ENCODE peak calls at places on chromosomes 7 and 10, in nine cellular contexts. One of them, this sample, is unnamed. For H3K27me3, the result is how much of the 10 kb centered on the place peaks cover.

GRCh38 chr10:13613519-13613918 is 26.8 kb downstream of the PRPF18 start:
- DNase-seq in transverse colon: no peak
- DNase-seq in spleen: no peak
- DNase-seq in stomach: no peak
- DNase-seq in vagina: no peak
- DNase-seq in upper lobe of left lung: no peak
- DNase-seq in Panc1: no peak
- DNase-seq in HCT116: no peak
- DNase-seq in HepG2: no peak
- DNase-seq in this sample: peak

GRCh38 chr7:66930341-66930740 is 9.3 kb downstream of the TMEM248 start:
- DNase-seq in vagina: no peak
- DNase-seq in transverse colon: no peak
- DNase-seq in upper lobe of left lung: no peak
- DNase-seq in HCT116: peak
- DNase-seq in Panc1: no peak
- DNase-seq in HepG2: no peak
- DNase-seq in stomach: no peak
- DNase-seq in spleen: no peak
- DNase-seq in this sample: no peak

GRCh38 chr7:92988051-92988450 is 129.7 kb downstream of the SAMD9 start:
- DNase-seq in upper lobe of left lung: no peak
- DNase-seq in transverse colon: no peak
- DNase-seq in Panc1: no peak
- DNase-seq in spleen: no peak
- DNase-seq in HepG2: peak
- DNase-seq in HCT116: peak
- DNase-seq in stomach: no peak
- DNase-seq in vagina: no peak
- DNase-seq in this sample: peak

GRCh38 chr7:17846935-17847334 is 93.4 kb downstream of the SNX13 start:
- DNase-seq in stomach: no peak
- DNase-seq in Panc1: no peak
- DNase-seq in spleen: no peak
- DNase-seq in HCT116: no peak
- DNase-seq in transverse colon: no peak
- DNase-seq in vagina: no peak
- DNase-seq in HepG2: no peak
- DNase-seq in upper lobe of left lung: no peak
- DNase-seq in this sample: no peak

GRCh38 chr7:107002131-107002803 is 42.2 kb upstream of the PRKAR2B start:
- DNase-seq in Panc1: no peak
- DNase-seq in stomach: no peak
- DNase-seq in upper lobe of left lung: no peak
- DNase-seq in HepG2: no peak
- DNase-seq in HCT116: no peak
- DNase-seq in transverse colon: no peak
- DNase-seq in spleen: no peak
- DNase-seq in vagina: no peak
- DNase-seq in this sample: no peak

GRCh38 chr7:45082031-45082830 is 6.5 kb downstream of the NACAD start:
- DNase-seq in spleen: no peak
- DNase-seq in vagina: no peak
- DNase-seq in HepG2: no peak
- DNase-seq in stomach: no peak
- DNase-seq in upper lobe of left lung: no peak
- DNase-seq in Panc1: no peak
- DNase-seq in transverse colon: no peak
- DNase-seq in HCT116: no peak
- DNase-seq in this sample: no peak

GRCh38 chr10:131818510-131819234 is 82.1 kb upstream of the PPP2R2D start:
- DNase-seq in vagina: peak
- DNase-seq in upper lobe of left lung: no peak
- DNase-seq in Panc1: no peak
- DNase-seq in transverse colon: no peak
- DNase-seq in stomach: peak
- DNase-seq in HepG2: no peak
- DNase-seq in HCT116: no peak
- DNase-seq in spleen: no peak
- DNase-seq in this sample: no peak

GRCh38 chr10:86449926-86450558 is 71.5 kb downstream of the WAPL start:
- DNase-seq in stomach: no peak
- DNase-seq in HCT116: no peak
- DNase-seq in vagina: no peak
- DNase-seq in HepG2: no peak
- DNase-seq in spleen: no peak
- DNase-seq in Panc1: no peak
- DNase-seq in upper lobe of left lung: no peak
- DNase-seq in transverse colon: no peak
- DNase-seq in this sample: no peak

GRCh38 chr10:78974409-78975317 is 94.1 kb upstream of the ZMIZ1 start:
- DNase-seq in transverse colon: peak
- DNase-seq in HepG2: peak
- DNase-seq in vagina: no peak
- DNase-seq in upper lobe of left lung: peak
- DNase-seq in HCT116: peak
- DNase-seq in stomach: peak
- DNase-seq in spleen: no peak
- DNase-seq in Panc1: peak
- DNase-seq in this sample: peak

GRCh38 chr10:109866168-109866994 is 56.9 kb downstream of the XPNPEP1 start:
- DNase-seq in stomach: no peak
- DNase-seq in upper lobe of left lung: no peak
- DNase-seq in vagina: peak
- DNase-seq in spleen: no peak
- DNase-seq in Panc1: no peak
- DNase-seq in transverse colon: no peak
- DNase-seq in HepG2: no peak
- DNase-seq in HCT116: peak
- DNase-seq in this sample: no peak

GRCh38 chr10:78203915-78204818 is 170.5 kb downstream of the RPS24 start:
- DNase-seq in spleen: no peak
- DNase-seq in HepG2: peak
- DNase-seq in vagina: no peak
- DNase-seq in upper lobe of left lung: no peak
- DNase-seq in HCT116: no peak
- DNase-seq in stomach: no peak
- DNase-seq in Panc1: no peak
- DNase-seq in transverse colon: no peak
- DNase-seq in this sample: no peak

GRCh38 chr10:36256905-36257304 is 614.8 kb upstream of the FZD8 start:
- DNase-seq in stomach: no peak
- DNase-seq in Panc1: no peak
- DNase-seq in HepG2: no peak
- DNase-seq in HCT116: no peak
- DNase-seq in vagina: no peak
- DNase-seq in transverse colon: no peak
- DNase-seq in spleen: no peak
- DNase-seq in upper lobe of left lung: no peak
- DNase-seq in this sample: no peak

GRCh38 chr7:116591202-116592040 is 66.6 kb downstream of the CAV1 start:
- DNase-seq in HCT116: peak
- DNase-seq in spleen: no peak
- DNase-seq in upper lobe of left lung: no peak
- DNase-seq in stomach: no peak
- DNase-seq in transverse colon: no peak
- DNase-seq in vagina: no peak
- DNase-seq in HepG2: no peak
- DNase-seq in Panc1: peak
- DNase-seq in this sample: no peak

GRCh38 chr7:102992820-102993531 is 80.2 kb downstream of the LRRC17 start:
- DNase-seq in Panc1: peak
- DNase-seq in HepG2: peak
- DNase-seq in spleen: no peak
- DNase-seq in stomach: no peak
- DNase-seq in transverse colon: no peak
- DNase-seq in vagina: no peak
- DNase-seq in upper lobe of left lung: no peak
- DNase-seq in HCT116: peak
- DNase-seq in this sample: no peak
- TF ChIP-seq POLR2AphosphoS5 in Panc1: peak
- TF ChIP-seq POLR2AphosphoS5 in HepG2: no peak
- TF ChIP-seq POLR2AphosphoS5 in spleen: no peak
- TF ChIP-seq POLR2AphosphoS5 in stomach: peak
- TF ChIP-seq POLR2AphosphoS5 in transverse colon: no peak
- TF ChIP-seq POLR2AphosphoS5 in vagina: no peak
- TF ChIP-seq POLR2AphosphoS5 in upper lobe of left lung: no peak
- TF ChIP-seq POLR2AphosphoS5 in HCT116: peak
- TF ChIP-seq POLR2AphosphoS5 in this sample: peak

GRCh38 chr10:103123282-103124033 is 69.6 kb downstream of the NT5C2 start:
- DNase-seq in stomach: no peak
- DNase-seq in Panc1: no peak
- DNase-seq in HepG2: no peak
- DNase-seq in spleen: no peak
- DNase-seq in vagina: no peak
- DNase-seq in transverse colon: no peak
- DNase-seq in HCT116: no peak
- DNase-seq in upper lobe of left lung: no peak
- DNase-seq in this sample: no peak

GRCh38 chr10:103127241-103127640 is 65.8 kb downstream of the NT5C2 start:
- DNase-seq in Panc1: no peak
- DNase-seq in spleen: no peak
- DNase-seq in vagina: no peak
- DNase-seq in upper lobe of left lung: no peak
- DNase-seq in HCT116: no peak
- DNase-seq in transverse colon: no peak
- DNase-seq in stomach: no peak
- DNase-seq in HepG2: no peak
- DNase-seq in this sample: no peak

GRCh38 chr10:103125323-103126267 is 67.5 kb downstream of the NT5C2 start:
- DNase-seq in transverse colon: no peak
- DNase-seq in upper lobe of left lung: no peak
- DNase-seq in Panc1: no peak
- DNase-seq in HepG2: no peak
- DNase-seq in HCT116: no peak
- DNase-seq in stomach: no peak
- DNase-seq in vagina: no peak
- DNase-seq in spleen: no peak
- DNase-seq in this sample: no peak

GRCh38 chr10:103120977-103121735 is 71.9 kb downstream of the NT5C2 start:
- DNase-seq in HCT116: no peak
- DNase-seq in stomach: no peak
- DNase-seq in transverse colon: no peak
- DNase-seq in spleen: no peak
- DNase-seq in vagina: no peak
- DNase-seq in upper lobe of left lung: no peak
- DNase-seq in HepG2: peak
- DNase-seq in Panc1: no peak
- DNase-seq in this sample: no peak

DNA sequence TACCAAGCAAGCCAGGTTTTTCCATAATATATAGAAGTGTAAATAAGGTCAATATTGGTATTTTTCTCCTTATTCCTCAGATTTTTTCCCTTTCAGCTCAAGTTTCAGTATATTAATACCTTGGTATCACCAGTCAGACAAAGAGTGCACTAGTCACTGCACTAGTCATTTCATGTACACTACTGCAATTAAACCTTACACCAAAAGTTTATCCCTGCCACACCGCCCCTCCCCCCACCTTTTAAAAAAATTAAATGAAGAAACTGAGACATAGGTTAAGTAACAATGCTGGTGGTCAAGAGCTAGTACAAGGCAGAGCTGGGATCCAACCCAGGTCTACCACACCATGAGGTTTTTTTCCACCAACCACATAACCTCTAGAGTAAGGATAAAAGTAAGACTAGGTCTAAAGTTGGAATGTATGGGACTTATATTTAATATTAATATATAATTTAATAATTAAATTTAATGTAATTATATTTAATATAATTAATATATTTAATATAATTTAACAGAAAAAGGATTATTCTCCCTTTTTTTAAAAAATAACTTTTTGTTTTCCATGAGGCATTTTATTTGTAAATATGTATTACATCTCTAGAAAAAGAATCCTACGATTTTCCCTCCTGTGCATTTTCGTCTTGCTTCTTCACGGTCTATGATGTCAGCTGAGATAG is 68.5 kb downstream of the NT5C2 start:
- DNase-seq in stomach: no peak
- DNase-seq in upper lobe of left lung: no peak
- DNase-seq in vagina: no peak
- DNase-seq in HepG2: no peak
- DNase-seq in HCT116: no peak
- DNase-seq in spleen: no peak
- DNase-seq in transverse colon: no peak
- DNase-seq in Panc1: no peak
- DNase-seq in this sample: no peak
- H3K4me3 ChIP-seq in stomach: no peak
- H3K4me3 ChIP-seq in upper lobe of left lung: no peak
- H3K4me3 ChIP-seq in vagina: no peak
- H3K4me3 ChIP-seq in HepG2: no peak
- H3K4me3 ChIP-seq in HCT116: no peak
- H3K4me3 ChIP-seq in spleen: no peak
- H3K4me3 ChIP-seq in transverse colon: no peak
- H3K4me3 ChIP-seq in Panc1: no peak
- H3K4me3 ChIP-seq in this sample: no peak

GRCh38 chr10:101492814-101493213 is 95.2 kb downstream of the POLL start:
- DNase-seq in stomach: no peak
- DNase-seq in upper lobe of left lung: no peak
- DNase-seq in spleen: no peak
- DNase-seq in transverse colon: no peak
- DNase-seq in HepG2: no peak
- DNase-seq in Panc1: no peak
- DNase-seq in HCT116: no peak
- DNase-seq in vagina: no peak
- DNase-seq in this sample: no peak

GRCh38 chr10:101492205-101492604 is 95.9 kb downstream of the POLL start:
- DNase-seq in transverse colon: no peak
- DNase-seq in vagina: no peak
- DNase-seq in HCT116: no peak
- DNase-seq in stomach: no peak
- DNase-seq in spleen: no peak
- DNase-seq in upper lobe of left lung: no peak
- DNase-seq in Panc1: no peak
- DNase-seq in HepG2: no peak
- DNase-seq in this sample: no peak

GRCh38 chr10:101489355-101489754 is 98.7 kb downstream of the POLL start:
- DNase-seq in spleen: no peak
- DNase-seq in HepG2: peak
- DNase-seq in stomach: no peak
- DNase-seq in Panc1: no peak
- DNase-seq in upper lobe of left lung: no peak
- DNase-seq in transverse colon: no peak
- DNase-seq in HCT116: no peak
- DNase-seq in vagina: no peak
- DNase-seq in this sample: no peak

GRCh38 chr10:101493249-101493648 is 94.8 kb downstream of the POLL start:
- DNase-seq in HCT116: no peak
- DNase-seq in Panc1: no peak
- DNase-seq in transverse colon: no peak
- DNase-seq in upper lobe of left lung: no peak
- DNase-seq in vagina: no peak
- DNase-seq in stomach: no peak
- DNase-seq in HepG2: peak
- DNase-seq in spleen: no peak
- DNase-seq in this sample: no peak

GRCh38 chr10:101490026-101490425 is 98.0 kb downstream of the POLL start:
- DNase-seq in HCT116: no peak
- DNase-seq in Panc1: no peak
- DNase-seq in stomach: no peak
- DNase-seq in spleen: no peak
- DNase-seq in transverse colon: no peak
- DNase-seq in upper lobe of left lung: no peak
- DNase-seq in vagina: no peak
- DNase-seq in HepG2: no peak
- DNase-seq in this sample: no peak
- H3K27me3 ChIP-seq in HCT116: under half
- H3K27me3 ChIP-seq in Panc1: under half
- H3K27me3 ChIP-seq in stomach: under half
- H3K27me3 ChIP-seq in spleen: under half
- H3K27me3 ChIP-seq in transverse colon: under half
- H3K27me3 ChIP-seq in upper lobe of left lung: under half
- H3K27me3 ChIP-seq in vagina: under half
- H3K27me3 ChIP-seq in HepG2: under half
- H3K27me3 ChIP-seq in this sample: under half

GRCh38 chr10:122190553-122190952 is 80.5 kb upstream of the BTBD16 start:
- DNase-seq in Panc1: no peak
- DNase-seq in spleen: no peak
- DNase-seq in HepG2: no peak
- DNase-seq in transverse colon: peak
- DNase-seq in upper lobe of left lung: no peak
- DNase-seq in vagina: no peak
- DNase-seq in HCT116: no peak
- DNase-seq in stomach: no peak
- DNase-seq in this sample: no peak
- TF ChIP-seq POLR2AphosphoS5 in Panc1: no peak
- TF ChIP-seq POLR2AphosphoS5 in spleen: no peak
- TF ChIP-seq POLR2AphosphoS5 in HepG2: no peak
- TF ChIP-seq POLR2AphosphoS5 in transverse colon: no peak
- TF ChIP-seq POLR2AphosphoS5 in upper lobe of left lung: no peak
- TF ChIP-seq POLR2AphosphoS5 in vagina: no peak
- TF ChIP-seq POLR2AphosphoS5 in HCT116: no peak
- TF ChIP-seq POLR2AphosphoS5 in stomach: no peak
- TF ChIP-seq POLR2AphosphoS5 in this sample: peak

This sample was measured in prostate gland.